ENCODE peak calls at places on chromosome 10, in five cellular contexts. H, U, O, Y and C are unnamed samples.
A peak's percentile ranks its signal among the peaks of the same experiment; 100 is the strongest.

GRCh38 chr10:13100349-13101294 is 659 bp downstream of the OPTN start:
- DNase-seq in H (peak; percentile 47), U (peak; percentile 19), O (peak; percentile 77), Y (no peak), C (peak; percentile 56)

GRCh38 chr10:51574248-51575067 is 124.9 kb downstream of the CSTF2T start:
- DNase-seq in H (no peak), U (no peak), O (no peak), Y (no peak), C (no peak)

GRCh38 chr10:110643670-110644597 is at the start of gene RBM20:
- DNase-seq in H (peak; percentile 54), U (no peak), O (peak; percentile 76), Y (no peak), C (peak; percentile 34)

GRCh38 chr10:48429309-48429708 is 122.8 kb downstream of the MAPK8 start:
- DNase-seq in H (no peak), U (no peak), O (no peak), Y (no peak), C (no peak)

GRCh38 chr10:125535559-125535958 is 147.4 kb downstream of the TEX36 start:
- DNase-seq in H (no peak), U (no peak), O (no peak), Y (no peak), C (no peak)

GRCh38 chr10:35913628-35914027 is 271.5 kb upstream of the FZD8 start:
- DNase-seq in H (no peak), U (no peak), O (no peak), Y (no peak), C (no peak)

GRCh38 chr10:128047337-128047736 is 78.9 kb downstream of the MKI67 start:
- DNase-seq in H (peak; percentile 85), U (no peak), O (peak; percentile 86), Y (no peak), C (peak; percentile 89)

GRCh38 chr10:7667262-7668141 is 736 bp upstream of the ITIH5 start:
- DNase-seq in H (peak; percentile 11), U (no peak), O (peak; percentile 67), Y (no peak), C (peak; percentile 48)

GRCh38 chr10:43647576-43647975 is 1.1 kb downstream of the ZNF32 start:
- DNase-seq in H (no peak), U (no peak), O (no peak), Y (no peak), C (no peak)

GRCh38 chr10:52216852-52217251 is 97.2 kb upstream of the DKK1 start:
- DNase-seq in H (peak; percentile 20), U (peak; percentile 94), O (no peak), Y (no peak), C (peak; percentile 49)

GRCh38 chr10:86392723-86393094 is 26.1 kb upstream of the GRID1 start:
- DNase-seq in H (no peak), U (no peak), O (no peak), Y (no peak), C (no peak)

GRCh38 chr10:126017961-126018560 is 121.7 kb downstream of the FANK1 start:
- DNase-seq in H (peak; percentile 15), U (peak; percentile 51), O (no peak), Y (no peak), C (no peak)

GRCh38 chr10:99540673-99541531 is 8.2 kb downstream of the NKX2-3 start:
- DNase-seq in H (peak; percentile 77), U (no peak), O (no peak), Y (no peak), C (peak; percentile 71)

GRCh38 chr10:84397735-84398144 is 69.4 kb downstream of the CCSER2 start:
- DNase-seq in H (no peak), U (no peak), O (no peak), Y (no peak), C (no peak)

GRCh38 chr10:71941318-71941717 is 22.9 kb upstream of the CHST3 start:
- DNase-seq in H (no peak), U (no peak), O (no peak), Y (no peak), C (no peak)
- H3K4me3 ChIP-seq in H (no peak overlapping the region), U (no peak overlapping the region), O (no peak overlapping the region), Y (no peak overlapping the region), C (no peak overlapping the region)

DNA sequence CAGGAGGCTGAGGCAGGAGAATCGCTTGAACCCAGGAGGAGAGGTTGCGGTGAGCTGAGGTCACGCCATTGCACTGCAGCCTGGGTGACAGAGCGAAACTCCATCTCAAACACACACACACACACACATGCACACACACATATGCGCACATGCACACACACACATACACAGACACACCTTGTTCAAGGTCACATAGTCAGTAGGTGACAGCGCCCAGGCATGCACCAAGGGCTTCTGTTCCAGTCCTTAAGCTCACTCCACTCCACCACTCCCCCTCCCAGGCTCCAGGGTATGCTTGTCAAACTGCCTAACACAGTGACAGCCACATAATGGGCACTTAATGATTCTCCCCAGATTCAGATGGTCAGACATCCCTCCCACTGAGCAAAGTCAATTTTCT is 37.0 kb downstream of the KCNMA1 start:
- DNase-seq in H (no peak), U (no peak), O (no peak), Y (no peak), C (no peak)
- H3K4me1 ChIP-seq in H (peaks cover 13% of the 10 kb centered on the region), U (peaks cover 21% of the 10 kb centered on the region), O (peaks cover 42% of the 10 kb centered on the region), Y (peaks cover 67% of the 10 kb centered on the region), C (peaks cover 33% of the 10 kb centered on the region)

DNA sequence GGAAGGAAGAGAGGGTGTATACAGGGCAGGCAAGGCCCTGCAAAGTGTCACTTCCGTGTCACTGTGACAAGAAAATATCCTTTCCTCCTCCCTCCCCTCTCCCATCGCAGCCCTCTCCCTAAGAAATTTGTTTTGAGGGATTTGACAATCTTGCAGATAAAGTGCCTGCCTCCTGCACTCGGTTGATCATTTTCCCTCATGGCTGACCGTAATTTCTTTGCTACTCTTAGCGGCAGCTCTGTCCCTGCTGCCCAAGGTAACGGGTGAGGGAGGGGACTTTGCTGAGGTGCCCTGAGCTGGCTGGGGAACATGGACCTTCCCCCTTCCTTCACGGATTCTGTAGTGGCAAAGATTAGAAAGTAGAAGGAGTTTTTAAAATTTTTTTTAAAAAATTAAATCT is 179.1 kb downstream of the TCF7L2 start:
- DNase-seq in H (no peak), U (no peak), O (no peak), Y (no peak), C (no peak)
- H3K4me3 ChIP-seq in H (no peak overlapping the region), U (no peak overlapping the region), O (no peak overlapping the region), Y (no peak overlapping the region), C (no peak overlapping the region)

GRCh38 chr10:33244354-33244967 is 90.0 kb downstream of the NRP1 start:
- DNase-seq in H (no peak), U (no peak), O (no peak), Y (no peak), C (no peak)
- H3K4me1 ChIP-seq in H (peaks cover 10% of the 10 kb centered on the region), U (peaks cover 11% of the 10 kb centered on the region), O (no peaks in the 10 kb centered on the region), Y (peaks cover 15% of the 10 kb centered on the region), C (no peaks in the 10 kb centered on the region)

GRCh38 chr10:73997479-73997805 is 474 bp upstream of the VCL start:
- DNase-seq in H (no peak), U (no peak), O (no peak), Y (peak; percentile 15), C (no peak)

GRCh38 chr10:73997806-73998622 is at the start of gene VCL:
- DNase-seq in H (peak; percentile 99), U (peak; percentile 98), O (peak; percentile 99), Y (peak; percentile 91), C (peak; percentile 99)

GRCh38 chr10:73998623-73999622 is 1.0 kb downstream of the VCL start:
- DNase-seq in H (peak; percentile 88), U (peak; percentile 84), O (peak; percentile 85), Y (peak; percentile 57), C (peak; percentile 77)

GRCh38 chr10:74000892-74001669 is 3.2 kb downstream of the VCL start:
- DNase-seq in H (no peak), U (no peak), O (no peak), Y (no peak), C (no peak)

DNA sequence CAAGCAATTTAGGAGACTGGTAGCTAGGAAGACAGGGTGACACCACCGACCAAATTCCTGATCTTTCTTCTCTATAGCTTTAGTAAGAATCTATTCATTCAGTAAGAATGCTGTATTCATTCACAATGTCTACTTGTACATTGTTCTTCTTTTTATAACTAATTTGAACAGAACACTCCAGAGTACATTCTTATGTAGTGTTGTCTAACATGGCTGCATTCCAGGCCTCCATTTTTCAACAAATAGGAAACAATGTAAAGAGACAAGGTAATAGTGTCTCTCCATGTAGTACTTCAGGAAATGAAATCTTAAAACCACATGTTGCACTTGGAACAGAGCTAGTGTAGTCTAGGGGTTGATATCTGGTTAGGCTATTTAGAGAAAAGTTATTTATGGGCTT is 1.8 kb downstream of the VCL start:
- DNase-seq in H (peak; percentile 19), U (no peak), O (no peak), Y (no peak), C (no peak)
- H3K4me3 ChIP-seq in H (peak overlapping the region; percentile 68), U (peak overlapping the region; percentile 51), O (peak overlapping the region; percentile 83), Y (peak overlapping the region; percentile 93), C (no peak overlapping the region)